ENCODE peak calls at places on chromosomes 7 and 10, in eight cellular contexts. P, O, F, U, S, I, Y and A are unnamed samples.

GRCh38 chr10:116274141-116274861 is 1.3 kb upstream of the GFRA1 start:
- DNase-seq in O (no peak), F (no peak), P (peak; percentile 81), U (no peak), Y (no peak), S (no peak), I (no peak), A (no peak)

GRCh38 chr7:142771353-142771723 is 568 bp downstream of the PRSS2 start:
- DNase-seq in Y (peak; percentile 45), P (no peak), I (no peak), O (no peak), S (no peak), F (no peak), U (no peak), A (no peak)

GRCh38 chr7:35714407-35714806 is 19.5 kb upstream of the HERPUD2 start:
- DNase-seq in S (no peak), P (peak; percentile 67), F (no peak), I (no peak), O (no peak), Y (no peak), U (no peak), A (no peak)

GRCh38 chr10:79153753-79154152 is 85.0 kb downstream of the ZMIZ1 start:
- DNase-seq in O (no peak), Y (no peak), U (peak; percentile 95), S (no peak), F (peak; percentile 96), P (no peak), I (peak; percentile 84), A (no peak)

GRCh38 chr10:72044417-72045041 is 43.8 kb downstream of the SPOCK2 start:
- DNase-seq in P (no peak), S (peak; percentile 64), Y (no peak), O (no peak), U (peak; percentile 79), F (peak; percentile 49), I (no peak), A (no peak)

GRCh38 chr7:149489391-149490024 is 8.1 kb downstream of the ZNF746 start:
- DNase-seq in P (peak; percentile 78), O (no peak), S (no peak), I (no peak), U (peak; percentile 42), Y (no peak), F (no peak), A (no peak)

GRCh38 chr10:7788640-7789335 is 811 bp downstream of the ATP5F1C start:
- DNase-seq in P (peak; percentile 80), Y (no peak), F (peak; percentile 53), U (no peak), I (peak; percentile 20), S (no peak), O (no peak), A (no peak)

GRCh38 chr7:108001759-108002725 is 919 bp downstream of the LAMB1 start:
- DNase-seq in O (no peak), Y (no peak), P (no peak), U (no peak), S (peak; percentile 84), F (peak; percentile 26), I (peak; percentile 42), A (no peak)

GRCh38 chr7:132359746-132360145 is 216.5 kb downstream of the PLXNA4 start:
- DNase-seq in S (no peak), F (no peak), U (no peak), P (no peak), O (no peak), Y (no peak), I (no peak), A (no peak)

GRCh38 chr7:33155811-33156210 is 26.4 kb downstream of the BBS9 start:
- DNase-seq in Y (peak; percentile 2), O (peak; percentile 46), I (no peak), S (no peak), F (no peak), U (no peak), P (no peak), A (no peak)

GRCh38 chr7:41964354-41964753 is 261.5 kb upstream of the INHBA start:
- DNase-seq in P (no peak), U (no peak), I (no peak), O (no peak), S (no peak), F (no peak), Y (no peak), A (no peak)

GRCh38 chr7:159136846-159137245 is 7.8 kb downstream of the VIPR2 start:
- DNase-seq in P (peak; percentile 46), S (no peak), U (no peak), Y (no peak), O (no peak), I (peak; percentile 9), F (no peak), A (no peak)

GRCh38 chr10:4241724-4242345 is 456.8 kb upstream of the KLF6 start:
- DNase-seq in U (no peak), Y (peak; percentile 89), S (no peak), I (peak; percentile 78), O (peak; percentile 100), P (peak; percentile 72), F (no peak), A (no peak)

GRCh38 chr10:13917791-13918190 is 331.0 kb downstream of the PRPF18 start:
- DNase-seq in O (no peak), Y (no peak), P (no peak), S (no peak), U (no peak), F (no peak), I (no peak), A (no peak)

GRCh38 chr10:13916384-13916947 is 329.7 kb downstream of the PRPF18 start:
- DNase-seq in F (no peak), I (no peak), U (no peak), O (no peak), S (no peak), P (no peak), Y (no peak), A (no peak)

GRCh38 chr10:13913890-13914289 is 327.1 kb downstream of the PRPF18 start:
- DNase-seq in Y (no peak), P (no peak), O (no peak), I (no peak), U (no peak), F (peak; percentile 61), S (no peak), A (peak; percentile 61)

GRCh38 chr10:13912111-13912510 is 325.3 kb downstream of the PRPF18 start:
- DNase-seq in U (no peak), F (no peak), O (no peak), Y (no peak), S (no peak), I (no peak), P (no peak), A (no peak)

DNA sequence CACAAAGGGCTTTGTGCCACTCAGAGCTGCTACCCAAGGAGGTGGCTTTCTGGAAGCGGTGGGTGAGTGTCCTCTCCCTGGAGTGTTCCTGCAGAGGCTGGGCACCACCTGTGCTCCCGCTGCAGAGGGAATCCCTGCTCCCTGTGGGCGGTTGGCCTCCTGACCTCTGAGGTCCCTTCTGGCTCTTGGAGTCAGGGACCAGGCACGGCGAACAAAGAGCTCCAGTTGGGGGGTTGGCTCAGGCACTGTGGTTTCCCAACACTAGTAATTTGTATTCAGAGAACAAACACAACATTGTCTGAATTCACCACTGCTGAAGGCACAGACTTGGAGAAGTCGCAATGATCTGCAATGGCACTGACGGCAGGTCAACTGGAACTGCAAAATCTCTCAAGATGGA is 328.9 kb downstream of the PRPF18 start:
- DNase-seq in Y (no peak), S (no peak), I (no peak), O (no peak), U (no peak), P (no peak), F (no peak), A (no peak)
- H3K36me3 ChIP-seq in Y (no peaks in the 10 kb centered on the region), S (no peaks in the 10 kb centered on the region), I (no peaks in the 10 kb centered on the region), O (no peaks in the 10 kb centered on the region), U (no peaks in the 10 kb centered on the region), P (no peaks in the 10 kb centered on the region), F (no peaks in the 10 kb centered on the region), A (no peaks in the 10 kb centered on the region)

GRCh38 chr10:61906502-61906901 is 5.0 kb downstream of the ARID5B start:
- DNase-seq in Y (no peak), F (no peak), O (no peak), I (no peak), P (no peak), U (no peak), S (no peak), A (no peak)
- H3K4me3 ChIP-seq in Y (no peak overlapping the region), F (no peak overlapping the region), O (no peak overlapping the region), I (no peak overlapping the region), P (no peak overlapping the region), U (no peak overlapping the region), S (no peak overlapping the region), A (no peak overlapping the region)

DNA sequence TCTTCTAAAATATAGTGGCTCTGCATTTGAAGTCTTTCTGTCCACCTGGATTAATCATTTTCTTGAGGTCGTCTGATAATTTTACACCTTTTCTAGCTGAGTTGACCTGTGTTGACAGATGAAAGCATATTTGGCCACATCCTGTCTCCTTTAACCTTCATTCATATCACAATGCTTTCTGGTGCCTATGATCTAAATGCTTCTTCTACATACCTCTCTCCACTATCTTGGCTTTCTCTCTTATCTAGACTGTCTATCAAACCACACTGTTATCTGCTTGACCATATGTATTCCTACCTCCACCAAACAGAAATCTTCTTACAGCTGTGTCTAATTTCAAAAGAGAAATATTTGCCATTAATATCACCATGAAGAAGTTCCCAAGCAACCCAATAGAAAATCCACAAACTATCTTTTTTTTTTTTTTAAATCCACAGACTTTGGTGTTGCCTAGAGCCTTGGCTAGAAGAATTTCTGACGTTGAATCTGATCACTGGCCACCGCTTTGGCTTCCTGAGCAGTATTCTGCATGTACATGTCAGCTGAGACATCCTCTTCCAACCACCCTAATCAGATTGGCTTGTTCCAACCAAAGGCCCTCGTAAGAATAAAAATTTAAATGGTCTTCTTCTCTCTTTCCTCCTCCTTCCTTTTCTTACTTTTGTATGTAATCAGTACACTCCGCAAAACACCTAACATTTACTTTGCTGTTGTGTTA is 66.3 kb upstream of the SP4 start:
- DNase-seq in O (no peak), S (no peak), Y (no peak), U (no peak), I (no peak), P (no peak), F (no peak), A (no peak)
- TF ChIP-seq CTCF in O (no peak), S (no peak), Y (no peak), U (no peak), I (no peak), P (no peak), F (no peak), A (no peak)

GRCh38 chr7:157569967-157570366 is 233.2 kb downstream of the DNAJB6 start:
- DNase-seq in Y (no peak), S (no peak), I (no peak), O (no peak), U (no peak), P (no peak), F (no peak), A (no peak)
- H3K36me3 ChIP-seq in Y (no peaks in the 10 kb centered on the region), S (no peaks in the 10 kb centered on the region), I (no peaks in the 10 kb centered on the region), O (no peaks in the 10 kb centered on the region), U (no peaks in the 10 kb centered on the region), P (no peaks in the 10 kb centered on the region), F (no peaks in the 10 kb centered on the region), A (no peaks in the 10 kb centered on the region)